ENCODE peak calls at places on chromosome 21, in eight cellular contexts. J is transverse colon, B is IMR-90, A is endothelial cell of umbilical vein, M is adrenal gland, N is K562, T is GM12878, E is testis. O is an unnamed sample.

GRCh38 chr21:36035381-36035791 is 24.9 kb downstream of the SETD4 start:
- DNase-seq in N (peak; percentile 38), E (no peak), B (no peak), A (no peak), T (no peak), J (no peak), M (no peak), O (no peak)

GRCh38 chr21:26165331-26165730 is 5.2 kb downstream of the APP start:
- DNase-seq in A (no peak), T (no peak), E (no peak), N (no peak), B (no peak), M (no peak), J (no peak), O (no peak)

GRCh38 chr21:35738342-35738961 is 321.9 kb downstream of the SETD4 start:
- DNase-seq in T (no peak), N (no peak), A (peak; percentile 3), M (no peak), J (no peak), E (peak; percentile 28), B (peak; percentile 4), O (no peak)

GRCh38 chr21:26849428-26850115 is 4.4 kb upstream of the ADAMTS1 start:
- DNase-seq in T (no peak), E (no peak), J (no peak), M (no peak), A (peak; percentile 55), N (peak; percentile 39), B (peak; percentile 80), O (no peak)

GRCh38 chr21:44658511-44658910 is 779 bp downstream of the KRTAP12-3 start:
- DNase-seq in B (no peak), M (no peak), J (no peak), A (no peak), E (no peak), T (no peak), N (no peak), O (no peak)

GRCh38 chr21:36408568-36408967 is 23.4 kb downstream of the CHAF1B start:
- DNase-seq in N (no peak), E (no peak), J (no peak), A (no peak), T (no peak), B (no peak), M (no peak), O (no peak)

GRCh38 chr21:19326581-19327319 is 923.2 kb upstream of the TMPRSS15 start:
- DNase-seq in J (no peak), A (no peak), N (no peak), E (no peak), B (no peak), T (no peak), M (no peak), O (no peak)

GRCh38 chr21:39048064-39048463 is 135.2 kb downstream of the PSMG1 start:
- DNase-seq in T (no peak), N (no peak), J (peak; percentile 65), M (no peak), A (peak; percentile 19), E (no peak), B (peak; percentile 4), O (no peak)

GRCh38 chr21:34553199-34553952 is 41.4 kb upstream of the KCNE1 start:
- DNase-seq in A (peak; percentile 96), B (peak; percentile 82), J (no peak), N (no peak), E (no peak), M (no peak), T (no peak), O (no peak)

GRCh38 chr21:31273278-31273677 is 70.8 kb downstream of the TIAM1 start:
- DNase-seq in J (no peak), T (no peak), B (no peak), M (no peak), A (no peak), N (no peak), E (no peak), O (no peak)

GRCh38 chr21:30996728-30997127 is 41.5 kb downstream of the KRTAP19-8 start:
- DNase-seq in N (no peak), E (no peak), B (no peak), M (no peak), A (no peak), T (no peak), J (no peak), O (no peak)

GRCh38 chr21:35559881-35560280 is 500.4 kb downstream of the SETD4 start:
- DNase-seq in T (no peak), J (no peak), M (no peak), N (no peak), E (no peak), B (peak; percentile 61), A (no peak), O (no peak)

GRCh38 chr21:36917487-36918158 is 48.8 kb downstream of the HLCS start:
- DNase-seq in T (no peak), M (peak; percentile 44), B (peak; percentile 75), A (peak; percentile 54), N (no peak), E (peak; percentile 28), J (no peak), O (peak; percentile 68)

GRCh38 chr21:34227386-34227852 is 136.4 kb upstream of the KCNE2 start:
- DNase-seq in B (peak; percentile 45), M (no peak), J (no peak), A (no peak), N (no peak), T (no peak), E (no peak), O (no peak)

GRCh38 chr21:36713746-36714145 is 14.8 kb downstream of the SIM2 start:
- DNase-seq in N (no peak), M (no peak), J (no peak), A (no peak), B (no peak), T (no peak), E (no peak), O (no peak)

DNA sequence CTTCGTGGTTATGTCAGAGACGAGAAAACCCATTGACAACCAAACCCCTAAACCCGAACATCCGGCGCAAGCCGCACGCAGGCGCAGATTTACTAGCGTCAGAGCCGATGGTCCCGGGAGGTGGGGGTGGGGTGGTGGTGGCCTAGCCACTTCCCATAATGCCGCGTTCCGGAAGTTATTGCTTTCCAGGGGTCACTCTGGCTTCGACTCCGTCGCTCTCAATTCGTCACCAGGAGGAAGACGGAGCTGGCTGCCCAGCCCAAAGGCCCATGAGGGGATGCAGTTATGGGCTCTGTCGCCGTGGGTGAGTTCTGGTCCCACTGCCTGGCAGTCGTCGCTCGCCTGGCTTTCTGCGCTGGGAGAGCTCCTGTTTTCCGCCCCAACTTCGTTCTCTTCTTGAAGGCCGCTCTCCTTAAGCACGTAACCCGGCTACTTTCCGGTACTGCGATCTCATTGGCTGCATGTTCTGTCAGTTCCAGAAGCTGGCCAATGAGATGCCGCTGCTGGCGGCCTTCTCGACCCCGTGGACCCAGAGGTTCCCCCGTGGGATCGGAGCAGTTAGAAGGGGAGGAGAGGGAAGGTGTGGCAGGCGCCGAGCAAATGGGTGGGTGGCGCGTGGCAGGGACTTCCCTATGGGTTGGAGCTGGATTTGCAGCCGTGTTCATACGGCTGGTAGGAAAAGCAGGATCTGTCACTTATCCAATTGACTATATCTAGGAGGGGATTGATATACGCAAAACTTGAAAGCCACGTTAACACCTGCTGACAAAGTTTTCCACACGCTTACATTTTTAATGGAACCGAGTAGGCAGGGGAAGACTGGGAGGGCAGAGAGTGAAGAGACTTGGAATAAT is at the start of gene USP16:
- DNase-seq in A (peak; percentile 100), B (peak; percentile 99), E (peak; percentile 97), J (peak; percentile 97), N (peak; percentile 100), M (peak; percentile 98), T (peak; percentile 99), O (peak; percentile 96)
- TF ChIP-seq POLR2A in A (peak; percentile 62), B (peak; percentile 93), E (no peak), J (peak; percentile 77), N (peak; percentile 95), M (peak; percentile 74), T (peak; percentile 95), O (peak; percentile 90)

GRCh38 chr21:18245493-18245967 is 897 bp downstream of the CHODL start:
- DNase-seq in E (peak; percentile 55), M (no peak), T (no peak), N (no peak), A (no peak), J (no peak), B (no peak), O (no peak)
- H3K4me3 ChIP-seq in E (peak overlapping the region; percentile 70), M (no peak overlapping the region), T (no peak overlapping the region), N (no peak overlapping the region), A (no peak overlapping the region), J (no peak overlapping the region), B (no peak overlapping the region), O (no peak overlapping the region)

GRCh38 chr21:42534361-42534900 is 20.8 kb downstream of the SLC37A1 start:
- DNase-seq in J (peak; percentile 31), N (no peak), A (no peak), T (no peak), M (peak; percentile 49), B (no peak), E (no peak), O (no peak)

GRCh38 chr21:42534901-42535378 is 21.3 kb downstream of the SLC37A1 start:
- DNase-seq in T (peak; percentile 80), E (no peak), N (no peak), B (no peak), J (peak; percentile 19), A (no peak), M (no peak), O (no peak)

GRCh38 chr21:42536601-42537000 is 22.9 kb downstream of the SLC37A1 start:
- DNase-seq in T (no peak), N (no peak), M (no peak), B (no peak), A (no peak), E (no peak), J (no peak), O (no peak)

GRCh38 chr21:42537106-42537742 is 23.6 kb downstream of the SLC37A1 start:
- DNase-seq in T (no peak), B (no peak), E (no peak), M (no peak), N (no peak), A (no peak), J (no peak), O (peak; percentile 30)

GRCh38 chr21:42535602-42536171 is 22.0 kb downstream of the SLC37A1 start:
- DNase-seq in E (no peak), J (peak; percentile 42), B (no peak), N (no peak), M (peak; percentile 55), A (peak; percentile 15), T (peak; percentile 81), O (no peak)
- TF ChIP-seq POLR2A in E (no peak), J (no peak), B (no peak), N (no peak), M (no peak), A (no peak), T (no peak), O (no peak)

GRCh38 chr21:40333731-40334130 is 466.5 kb downstream of the PCP4 start:
- DNase-seq in M (no peak), T (no peak), E (no peak), J (no peak), A (no peak), N (no peak), B (no peak), O (no peak)

GRCh38 chr21:40334159-40334558 is 466.9 kb downstream of the PCP4 start:
- DNase-seq in A (no peak), T (no peak), J (no peak), M (no peak), N (no peak), E (no peak), B (no peak), O (no peak)

GRCh38 chr21:40339050-40339449 is 471.8 kb downstream of the PCP4 start:
- DNase-seq in J (no peak), M (no peak), E (no peak), B (no peak), T (no peak), N (no peak), A (no peak), O (peak; percentile 13)

GRCh38 chr21:40337981-40338380 is 470.7 kb downstream of the PCP4 start:
- DNase-seq in E (no peak), B (no peak), M (no peak), A (no peak), J (no peak), N (no peak), T (no peak), O (no peak)

GRCh38 chr21:40335689-40336088 is 468.5 kb downstream of the PCP4 start:
- DNase-seq in E (no peak), T (no peak), B (no peak), J (no peak), N (no peak), A (no peak), M (no peak), O (no peak)
- H3K4me3 ChIP-seq in E (no peak overlapping the region), T (no peak overlapping the region), B (no peak overlapping the region), J (no peak overlapping the region), N (no peak overlapping the region), A (no peak overlapping the region), M (no peak overlapping the region), O (no peak overlapping the region)

O was measured in body of pancreas.